ENCODE peak calls at places on chromosomes 2 and 18, in five cellular contexts. W is hypothalamus, B is GM12865, N is activated gamma-delta T cell, R is islet precursor cell. C is an unnamed sample.

GRCh38 chr2:100228967-100229366 is 86.6 kb upstream of the AFF3 start:
- DNase-seq in W (no peak), R (no peak), B (no peak), N (no peak), C (no peak)

GRCh38 chr18:36757081-36757480 is 71.7 kb downstream of the TPGS2 start:
- DNase-seq in N (no peak), R (no peak), B (peak; percentile 31), W (no peak), C (peak; percentile 31)

GRCh38 chr18:76691800-76692199 is 130.6 kb upstream of the ZNF236 start:
- DNase-seq in B (no peak), W (no peak), R (no peak), N (no peak), C (no peak)

GRCh38 chr2:148888003-148888501 is 13.0 kb downstream of the KIF5C start:
- DNase-seq in W (no peak), N (peak; percentile 13), B (no peak), R (no peak), C (no peak)

GRCh38 chr2:112256654-112257053 is 1.8 kb upstream of the ZC3H8 start:
- DNase-seq in W (no peak), N (no peak), R (no peak), B (no peak), C (no peak)

GRCh38 chr2:102025016-102025491 is 33.3 kb downstream of the IL1R2 start:
- DNase-seq in B (peak; percentile 49), W (no peak), R (no peak), N (no peak), C (no peak)

GRCh38 chr2:69911985-69912563 is 2.8 kb upstream of the MXD1 start:
- DNase-seq in B (peak; percentile 69), W (no peak), N (no peak), R (no peak), C (peak; percentile 26)

GRCh38 chr2:224146356-224147160 is 107.5 kb upstream of the SERPINE2 start:
- DNase-seq in R (peak; percentile 72), W (no peak), N (no peak), B (no peak), C (no peak)

GRCh38 chr2:145200307-145200706 is 680.4 kb upstream of the ZEB2 start:
- DNase-seq in W (no peak), R (no peak), B (no peak), N (no peak), C (no peak)

GRCh38 chr2:174158003-174158402 is 90.3 kb downstream of the OLA1 start:
- DNase-seq in W (no peak), N (no peak), R (peak; percentile 71), B (peak; percentile 65), C (peak; percentile 30)

GRCh38 chr2:240961878-240962277 is 36.5 kb upstream of the SNED1 start:
- DNase-seq in N (no peak), R (peak; percentile 17), B (no peak), W (no peak), C (no peak)

GRCh38 chr18:34595673-34596072 is 114.4 kb upstream of the DTNA start:
- DNase-seq in B (peak; percentile 8), R (peak; percentile 59), W (no peak), N (no peak), C (no peak)

GRCh38 chr2:181715033-181715630 is 34.8 kb upstream of the NEUROD1 start:
- DNase-seq in N (no peak), B (peak; percentile 83), R (peak; percentile 80), W (peak; percentile 13), C (peak; percentile 69)